ENCODE peak calls at places on chromosomes 16 and 17, in seven cellular contexts. G is trophoblast cell, M is H1, Z is heart left ventricle, C is thoracic aorta, Y is testis, N is stomach. I is an unnamed sample.
A peak's percentile ranks its signal among the peaks of the same experiment; 100 is the strongest.

GRCh38 chr17:73091770-73092517 is 544 bp downstream of the SLC39A11 start:
- DNase-seq in G (no peak), M (no peak), Z (peak; percentile 37), C (no peak), Y (peak; percentile 32), N (peak; percentile 33), I (peak; percentile 23)

GRCh38 chr17:42363767-42364585 is 24.3 kb downstream of the STAT3 start:
- DNase-seq in G (peak; percentile 44), M (no peak), Z (no peak), C (no peak), Y (no peak), N (no peak), I (no peak)

GRCh38 chr16:2779151-2779920 is 2.3 kb upstream of the ELOB start:
- DNase-seq in G (no peak), M (no peak), Z (no peak), C (no peak), Y (no peak), N (no peak), I (no peak)

GRCh38 chr17:42519546-42520444 is 16.2 kb upstream of the NAGLU start:
- DNase-seq in G (peak; percentile 92), M (peak; percentile 51), Z (peak; percentile 94), C (peak; percentile 93), Y (peak; percentile 98), N (peak; percentile 77), I (peak; percentile 87)

GRCh38 chr16:50568187-50568830 is 20.1 kb downstream of the NKD1 start:
- DNase-seq in G (no peak), M (no peak), Z (no peak), C (no peak), Y (no peak), N (no peak), I (no peak)

GRCh38 chr17:2853722-2854580 is 57.7 kb downstream of the RAP1GAP2 start:
- DNase-seq in G (no peak), M (no peak), Z (peak; percentile 53), C (no peak), Y (peak; percentile 30), N (peak; percentile 55), I (peak; percentile 60)

GRCh38 chr17:53627511-53627910 is 195.2 kb upstream of the KIF2B start:
- DNase-seq in G (no peak), M (no peak), Z (no peak), C (no peak), Y (no peak), N (no peak), I (no peak)

GRCh38 chr17:28949185-28950016 is 1.9 kb downstream of the PHF12 start:
- DNase-seq in G (peak; percentile 69), M (no peak), Z (peak; percentile 68), C (no peak), Y (peak; percentile 69), N (peak; percentile 58), I (peak; percentile 50)

GRCh38 chr17:35291802-35292201 is 48.9 kb downstream of the SLFN5 start:
- DNase-seq in G (peak; percentile 44), M (no peak), Z (no peak), C (no peak), Y (no peak), N (no peak), I (no peak)

GRCh38 chr17:39923836-39924690 is 3.3 kb downstream of the ORMDL3 start:
- DNase-seq in G (no peak), M (no peak), Z (no peak), C (no peak), Y (no peak), N (no peak), I (no peak)

GRCh38 chr17:37714897-37715296 is 30.0 kb downstream of the HNF1B start:
- DNase-seq in G (no peak), M (no peak), Z (no peak), C (no peak), Y (no peak), N (no peak), I (no peak)

GRCh38 chr16:89335803-89336485 is 118.4 kb downstream of the ZNF778 start:
- DNase-seq in G (no peak), M (no peak), Z (no peak), C (no peak), Y (no peak), N (no peak), I (no peak)

GRCh38 chr17:65584604-65585521 is 23.4 kb upstream of the AXIN2 start:
- DNase-seq in G (no peak), M (no peak), Z (no peak), C (no peak), Y (no peak), N (no peak), I (no peak)

GRCh38 chr17:3335876-3336275 is 37.7 kb upstream of the OR3A1 start:
- DNase-seq in G (no peak), M (no peak), Z (no peak), C (no peak), Y (no peak), N (no peak), I (no peak)

GRCh38 chr17:59331929-59332889 is 754 bp downstream of the YPEL2 start:
- DNase-seq in G (no peak), M (no peak), Z (peak; percentile 78), C (no peak), Y (peak; percentile 49), N (peak; percentile 57), I (peak; percentile 41)

GRCh38 chr17:28506763-28507487 is 777 bp downstream of the FOXN1 start:
- DNase-seq in G (no peak), M (no peak), Z (no peak), C (no peak), Y (no peak), N (no peak), I (no peak)

GRCh38 chr16:3670711-3671110 is 16.2 kb downstream of the DNASE1 start:
- DNase-seq in G (no peak), M (no peak), Z (no peak), C (no peak), Y (no peak), N (no peak), I (no peak)

GRCh38 chr16:71626018-71626857 is at the start of gene MARVELD3:
- DNase-seq in G (peak; percentile 76), M (peak; percentile 70), Z (no peak), C (no peak), Y (peak; percentile 43), N (peak; percentile 93), I (peak; percentile 96)

GRCh38 chr17:32943206-32943605 is 15.3 kb downstream of the TMEM98 start:
- DNase-seq in G (peak; percentile 20), M (no peak), Z (no peak), C (no peak), Y (no peak), N (peak; percentile 34), I (no peak)

GRCh38 chr16:72620348-72620747 is 427.6 kb downstream of the ZFHX3 start:
- DNase-seq in G (no peak), M (no peak), Z (no peak), C (no peak), Y (no peak), N (no peak), I (no peak)

GRCh38 chr17:7217113-7217987 is 2.3 kb downstream of the DLG4 start:
- DNase-seq in G (no peak), M (no peak), Z (peak; percentile 71), C (no peak), Y (peak; percentile 54), N (peak; percentile 54), I (no peak)

GRCh38 chr17:34895388-34895787 is 65.9 kb downstream of the CCT6B start:
- DNase-seq in G (no peak), M (no peak), Z (no peak), C (no peak), Y (no peak), N (no peak), I (no peak)

GRCh38 chr17:17935321-17936271 is 36.6 kb downstream of the TOM1L2 start:
- DNase-seq in G (peak; percentile 96), M (no peak), Z (no peak), C (no peak), Y (no peak), N (no peak), I (peak; percentile 93)

GRCh38 chr16:56347670-56348069 is 77.7 kb downstream of the AMFR start:
- DNase-seq in G (no peak), M (no peak), Z (no peak), C (no peak), Y (no peak), N (no peak), I (no peak)

GRCh38 chr16:80544326-80544725 is 3.5 kb downstream of the DYNLRB2 start:
- DNase-seq in G (peak; percentile 20), M (no peak), Z (no peak), C (no peak), Y (no peak), N (no peak), I (no peak)

GRCh38 chr17:78779848-78780247 is 2.2 kb downstream of the CYTH1 start:
- DNase-seq in G (no peak), M (no peak), Z (peak; percentile 9), C (no peak), Y (no peak), N (no peak), I (no peak)

GRCh38 chr17:26807024-26807423 is 486.9 kb upstream of the WSB1 start:
- DNase-seq in G (no peak), M (no peak), Z (no peak), C (no peak), Y (no peak), N (no peak), I (no peak)

DNA sequence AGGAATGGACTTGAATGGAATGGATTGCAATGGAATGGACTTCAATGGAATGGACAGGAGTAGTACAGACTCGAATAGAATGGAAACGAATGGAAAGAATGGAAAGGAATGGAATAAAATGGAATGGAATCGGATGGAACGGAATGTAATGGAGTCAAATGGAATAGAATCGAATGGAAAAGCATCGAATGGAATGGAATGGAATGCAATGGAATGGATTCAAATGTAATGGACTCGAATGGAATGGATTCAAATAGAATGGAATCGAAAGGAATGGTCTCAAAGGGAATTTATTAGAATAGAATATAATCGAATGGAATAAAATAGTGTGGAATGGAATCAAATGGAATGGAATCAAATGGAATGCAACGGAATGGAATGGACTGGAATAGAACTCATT is 484.9 kb upstream of the WSB1 start:
- DNase-seq in G (no peak), M (peak; percentile 3), Z (no peak), C (no peak), Y (no peak), N (no peak), I (no peak)
- H3K9me3 ChIP-seq in G (no peaks in the 10 kb centered on the region), M (peaks cover 16% of the 10 kb centered on the region), Z (peaks cover 81% of the 10 kb centered on the region), C (peaks cover 5% of the 10 kb centered on the region), Y (no peaks in the 10 kb centered on the region), N (peaks cover 78% of the 10 kb centered on the region), I (peaks cover 46% of the 10 kb centered on the region)

DNA sequence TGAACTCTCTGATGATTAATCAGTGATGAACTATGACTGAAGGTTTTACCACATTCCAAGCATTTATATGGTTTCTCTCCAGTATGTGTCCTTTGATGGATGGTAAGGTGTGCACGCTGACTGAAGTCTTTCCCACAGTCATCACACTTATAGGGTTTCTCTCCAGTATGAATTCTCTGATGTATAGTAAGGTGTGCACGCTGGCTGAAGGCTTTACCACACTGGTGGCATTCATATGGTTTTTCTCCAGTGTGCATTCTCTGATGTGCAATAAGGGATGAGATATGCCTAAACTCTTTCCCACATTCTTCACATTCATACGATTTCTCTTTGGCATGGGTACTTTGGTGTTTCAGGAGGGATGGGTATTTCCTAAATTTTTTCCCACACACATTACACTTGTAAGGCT is 16.4 kb downstream of the ZNF287 start:
- DNase-seq in G (no peak), M (no peak), Z (no peak), C (no peak), Y (no peak), N (no peak), I (no peak)
- H3K9me3 ChIP-seq in G (peaks cover 6% of the 10 kb centered on the region), M (peaks cover 58% of the 10 kb centered on the region), Z (peaks cover 99% of the 10 kb centered on the region), C (peaks cover 93% of the 10 kb centered on the region), Y (no peaks in the 10 kb centered on the region), N (peaks cover 97% of the 10 kb centered on the region), I (peaks cover 17% of the 10 kb centered on the region)

GRCh38 chr16:75742424-75743047 is 16.2 kb upstream of the CPHXL start:
- DNase-seq in G (no peak), M (no peak), Z (no peak), C (no peak), Y (no peak), N (no peak), I (no peak)
- H3K9me3 ChIP-seq in G (peaks cover 13% of the 10 kb centered on the region), M (peaks cover 33% of the 10 kb centered on the region), Z (peaks cover 19% of the 10 kb centered on the region), C (no peaks in the 10 kb centered on the region), Y (no peaks in the 10 kb centered on the region), N (peaks cover 17% of the 10 kb centered on the region), I (peaks cover 4% of the 10 kb centered on the region)

GRCh38 chr17:60555786-60556185 is 29.7 kb upstream of the APPBP2 start:
- DNase-seq in G (no peak), M (no peak), Z (no peak), C (no peak), Y (no peak), N (no peak), I (no peak)
- H3K9me3 ChIP-seq in G (peaks cover 23% of the 10 kb centered on the region), M (peaks cover 31% of the 10 kb centered on the region), Z (peaks cover 8% of the 10 kb centered on the region), C (no peaks in the 10 kb centered on the region), Y (no peaks in the 10 kb centered on the region), N (no peaks in the 10 kb centered on the region), I (no peaks in the 10 kb centered on the region)